ENCODE peak calls at places on chromosomes 16 and 17, in eight cellular contexts. B is GM06990, Z is AG04449, C is PC-9, F is fibroblast of mammary gland, V is dorsolateral prefrontal cortex, H is epithelial cell of esophagus, S is mucosa of descending colon. N is an unnamed sample.
A peak's percentile ranks its signal among the peaks of the same experiment; 100 is the strongest.

GRCh38 chr17:44203731-44204452 is 4.2 kb upstream of the ATXN7L3 start:
- DNase-seq in B (no peak), S (peak; percentile 68), V (no peak), H (peak; percentile 37), F (peak; percentile 66), C (peak; percentile 50), Z (no peak), N (no peak)

GRCh38 chr17:64009571-64010402 is 10.6 kb downstream of the ICAM2 start:
- DNase-seq in H (peak; percentile 62), B (no peak), V (no peak), C (peak; percentile 84), Z (no peak), F (peak; percentile 55), S (no peak), N (no peak)

GRCh38 chr17:31581022-31581483 is 189.6 kb downstream of the RAB11FIP4 start:
- DNase-seq in B (no peak), F (peak; percentile 71), S (peak; percentile 55), Z (no peak), H (peak; percentile 43), C (peak; percentile 90), V (peak; percentile 45), N (peak; percentile 79)

GRCh38 chr17:337866-338265 is 14.7 kb downstream of the RPH3AL start:
- DNase-seq in B (no peak), V (no peak), F (no peak), H (no peak), Z (no peak), S (no peak), C (no peak), N (no peak)

GRCh38 chr17:79574108-79574507 is 36.7 kb downstream of the RBFOX3 start:
- DNase-seq in H (no peak), V (no peak), F (peak; percentile 14), C (no peak), Z (no peak), S (no peak), B (no peak), N (no peak)

GRCh38 chr17:30344283-30345088 is 10.6 kb upstream of the TMIGD1 start:
- DNase-seq in C (peak; percentile 98), F (peak; percentile 80), S (peak; percentile 73), V (peak; percentile 80), B (no peak), H (peak; percentile 75), Z (peak; percentile 9), N (peak; percentile 5)

GRCh38 chr17:67922503-67922902 is 73.8 kb downstream of the C17orf58 start:
- DNase-seq in F (peak; percentile 27), H (no peak), B (no peak), Z (no peak), S (no peak), C (no peak), V (no peak), N (peak; percentile 6)

GRCh38 chr16:81995651-81996050 is 15.6 kb downstream of the SDR42E1 start:
- DNase-seq in C (no peak), F (no peak), H (no peak), Z (no peak), V (no peak), B (no peak), S (no peak), N (no peak)

GRCh38 chr16:22898874-22899348 is 84.9 kb downstream of the HS3ST2 start:
- DNase-seq in C (peak; percentile 63), Z (no peak), F (peak; percentile 68), H (peak; percentile 86), B (no peak), S (peak; percentile 81), V (peak; percentile 84), N (peak; percentile 31)

GRCh38 chr16:54455021-54455725 is 168.6 kb upstream of the IRX3 start:
- DNase-seq in C (no peak), H (no peak), S (no peak), F (no peak), Z (no peak), V (no peak), B (no peak), N (no peak)

GRCh38 chr17:80416260-80416939 is 1.4 kb downstream of the ENDOV start:
- DNase-seq in C (no peak), Z (no peak), H (no peak), F (no peak), B (no peak), V (no peak), S (no peak), N (no peak)

GRCh38 chr17:58529275-58529674 is 14.8 kb upstream of the MTMR4 start:
- DNase-seq in H (no peak), C (no peak), B (no peak), F (no peak), V (peak; percentile 82), S (no peak), Z (no peak), N (no peak)

GRCh38 chr17:165939-166338 is 15.5 kb downstream of the DOC2B start:
- DNase-seq in C (no peak), F (no peak), Z (no peak), S (no peak), V (no peak), H (no peak), B (no peak), N (no peak)

GRCh38 chr17:58710948-58711552 is 18.6 kb downstream of the RAD51C start:
- DNase-seq in S (peak; percentile 84), Z (no peak), F (peak; percentile 71), V (no peak), C (no peak), B (no peak), H (peak; percentile 65), N (peak; percentile 50)

GRCh38 chr17:72640415-72641165 is 451.9 kb downstream of the SLC39A11 start:
- DNase-seq in B (no peak), H (no peak), C (peak; percentile 69), S (peak; percentile 83), F (no peak), V (no peak), Z (no peak), N (no peak)

GRCh38 chr16:14378684-14379467 is 251.2 kb downstream of the PARN start:
- DNase-seq in C (peak; percentile 83), B (no peak), F (peak; percentile 92), V (no peak), Z (no peak), S (no peak), H (peak; percentile 94), N (no peak)

GRCh38 chr16:73094371-73094770 is 46.4 kb upstream of the ZFHX3 start:
- DNase-seq in B (no peak), H (no peak), F (no peak), S (no peak), C (no peak), Z (no peak), V (no peak), N (no peak)
- H3K4me3 ChIP-seq in B (no peak overlapping the region), H (no peak overlapping the region), F (no peak overlapping the region), S (no peak overlapping the region), C (no peak overlapping the region), Z (no peak overlapping the region), V (no peak overlapping the region), N (no peak overlapping the region)

GRCh38 chr16:67415872-67416793 is at the start of gene ZDHHC1:
- DNase-seq in H (peak; percentile 64), Z (no peak), S (peak; percentile 73), V (no peak), C (no peak), F (peak; percentile 80), B (peak; percentile 73), N (no peak)
- TF ChIP-seq CTCF in H (peak; percentile 37), Z (peak; percentile 69), S (peak; percentile 47), V (peak; percentile 72), C (peak; percentile 76), F (no peak), B (peak; percentile 46), N (peak; percentile 31)

DNA sequence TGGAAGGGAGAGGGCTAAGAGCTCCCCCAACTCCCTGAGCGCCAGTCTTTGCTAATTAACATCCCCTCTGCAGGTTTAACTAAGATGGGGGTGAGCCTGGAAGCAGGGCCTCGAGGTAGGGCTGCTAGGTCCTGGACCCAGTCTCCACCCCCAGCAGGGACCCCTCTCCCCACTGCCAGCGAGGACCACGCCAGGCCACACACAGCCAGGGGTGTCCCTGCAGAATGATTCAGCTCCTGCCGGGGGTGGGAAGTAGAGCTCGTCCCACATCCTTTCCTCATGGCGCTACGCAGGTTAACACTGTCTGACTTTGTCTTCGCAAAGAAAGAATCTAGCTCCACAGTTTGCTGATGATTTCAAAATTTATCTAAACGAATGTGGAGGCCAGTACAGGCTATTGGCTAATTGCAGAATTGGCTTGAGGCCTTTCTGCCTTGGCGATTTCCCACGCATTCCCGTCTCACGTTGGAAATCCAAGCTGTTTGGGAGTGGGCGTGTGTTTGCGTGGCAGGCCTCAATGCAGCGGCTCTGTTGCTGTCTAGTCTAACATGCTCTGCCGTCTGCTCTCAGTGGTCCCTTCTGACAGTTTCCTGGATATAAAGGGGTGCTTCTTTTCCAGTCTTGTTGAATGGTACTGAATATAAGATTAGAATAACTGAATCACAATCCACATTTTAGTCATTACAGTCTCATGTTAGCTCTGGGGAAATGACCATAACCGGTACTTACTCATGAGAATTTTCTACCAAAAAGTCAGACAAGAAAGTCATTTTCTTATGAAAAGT is 252.2 kb downstream of the NTN1 start:
- DNase-seq in C (no peak), S (no peak), Z (no peak), B (no peak), V (no peak), F (peak; percentile 69), H (no peak), N (no peak)
- H3K4me3 ChIP-seq in C (no peak overlapping the region), S (no peak overlapping the region), Z (no peak overlapping the region), B (no peak overlapping the region), V (no peak overlapping the region), F (no peak overlapping the region), H (no peak overlapping the region), N (no peak overlapping the region)

GRCh38 chr16:57667526-57668258 is 414 bp upstream of the ADGRG3 start:
- DNase-seq in H (no peak), C (peak; percentile 44), Z (no peak), V (no peak), S (no peak), B (no peak), F (peak; percentile 52), N (no peak)
- TF ChIP-seq CTCF in H (peak; percentile 18), C (peak; percentile 62), Z (no peak), V (no peak), S (no peak), B (peak; percentile 35), F (no peak), N (no peak)

DNA sequence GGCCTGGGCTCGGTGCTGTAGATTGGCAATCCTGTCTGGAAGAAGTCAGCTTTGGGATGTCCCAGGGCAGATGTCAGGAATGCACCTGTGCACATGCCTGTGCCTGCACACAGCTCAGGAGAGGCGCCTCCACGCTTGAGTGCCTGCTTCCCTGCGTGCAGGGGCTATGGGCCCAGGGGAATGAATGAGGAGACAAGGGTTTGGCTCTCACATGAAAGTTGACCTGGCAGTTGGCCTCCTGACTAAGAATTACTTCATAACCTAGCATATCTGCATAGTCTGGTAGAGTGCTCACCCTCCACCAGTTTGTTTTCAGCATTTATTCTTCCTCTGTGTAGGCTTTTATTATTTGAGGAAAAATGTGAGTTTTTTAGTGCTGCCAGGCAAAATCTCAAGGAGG is 50.0 kb downstream of the PLD6 start:
- DNase-seq in Z (no peak), H (peak; percentile 95), F (peak; percentile 91), S (no peak), B (no peak), C (no peak), V (no peak), N (peak; percentile 71)
- H3K4me3 ChIP-seq in Z (no peak overlapping the region), H (no peak overlapping the region), F (no peak overlapping the region), S (no peak overlapping the region), B (no peak overlapping the region), C (no peak overlapping the region), V (no peak overlapping the region), N (no peak overlapping the region)

GRCh38 chr17:76407509-76407908 is 23.1 kb downstream of the SPHK1 start:
- DNase-seq in F (no peak), C (no peak), B (no peak), H (no peak), Z (no peak), S (no peak), V (no peak), N (no peak)
- TF ChIP-seq CTCF in F (no peak), C (no peak), B (no peak), H (no peak), Z (no peak), S (no peak), V (no peak), N (no peak)

N was measured in astrocyte of the cerebellum.